ENCODE peak calls at places on chromosomes 3 and 15, in seven cellular contexts. S is psoas muscle, C is heart right ventricle, D is Caco-2, T is spleen, F is breast epithelium, M is transverse colon. V is an unnamed sample.

GRCh38 chr15:69145694-69146492 is 14.5 kb upstream of the GLCE start:
- DNase-seq in S (no peak), C (no peak), D (no peak), T (no peak), F (no peak), M (no peak), V (no peak)

GRCh38 chr3:4038351-4038750 is 239.1 kb downstream of the LRRN1 start:
- DNase-seq in S (no peak), C (no peak), D (no peak), T (no peak), F (no peak), M (no peak), V (no peak)

GRCh38 chr15:59170295-59170881 is 36.3 kb upstream of the LDHAL6B start:
- DNase-seq in S (peak; percentile 58), C (peak; percentile 14), D (no peak), T (peak; percentile 79), F (peak; percentile 89), M (peak; percentile 37), V (peak; percentile 28)

GRCh38 chr3:17136251-17136721 is 251.5 kb downstream of the PLCL2 start:
- DNase-seq in S (peak; percentile 35), C (no peak), D (no peak), T (no peak), F (no peak), M (no peak), V (peak; percentile 66)

GRCh38 chr3:129161860-129162271 is 1.0 kb upstream of the ISY1 start:
- DNase-seq in S (peak; percentile 66), C (no peak), D (peak; percentile 46), T (peak; percentile 79), F (no peak), M (no peak), V (no peak)

GRCh38 chr3:87173776-87174175 is 53.3 kb upstream of the CHMP2B start:
- DNase-seq in S (no peak), C (no peak), D (no peak), T (no peak), F (no peak), M (no peak), V (no peak)

GRCh38 chr3:23004971-23005370 is 198.2 kb upstream of the UBE2E2 start:
- DNase-seq in S (no peak), C (no peak), D (no peak), T (no peak), F (no peak), M (no peak), V (no peak)

GRCh38 chr3:107704477-107704876 is 181.7 kb downstream of the BBX start:
- DNase-seq in S (no peak), C (no peak), D (no peak), T (no peak), F (no peak), M (no peak), V (no peak)

GRCh38 chr3:178562143-178562868 is 26.1 kb downstream of the KCNMB2 start:
- DNase-seq in S (no peak), C (peak; percentile 21), D (no peak), T (no peak), F (no peak), M (no peak), V (no peak)

GRCh38 chr3:160163259-160163878 is 61.9 kb upstream of the C3orf80 start:
- DNase-seq in S (no peak), C (no peak), D (no peak), T (no peak), F (no peak), M (no peak), V (no peak)

GRCh38 chr3:124663690-124664089 is 66.6 kb upstream of the UMPS start:
- DNase-seq in S (no peak), C (no peak), D (no peak), T (no peak), F (no peak), M (no peak), V (no peak)

GRCh38 chr3:161096771-161097367 is 8.3 kb downstream of the B3GALNT1 start:
- DNase-seq in S (no peak), C (no peak), D (peak; percentile 45), T (no peak), F (no peak), M (no peak), V (no peak)

GRCh38 chr15:67063689-67064606 is 1.5 kb upstream of the SMAD3 start:
- DNase-seq in S (peak; percentile 67), C (peak; percentile 32), D (peak; percentile 92), T (no peak), F (no peak), M (peak; percentile 61), V (peak; percentile 55)

GRCh38 chr3:135325096-135325495 is 530.0 kb downstream of the EPHB1 start:
- DNase-seq in S (no peak), C (no peak), D (no peak), T (no peak), F (no peak), M (peak; percentile 10), V (no peak)

GRCh38 chr3:35486295-35486694 is 153.0 kb upstream of the ARPP21 start:
- DNase-seq in S (no peak), C (no peak), D (no peak), T (no peak), F (no peak), M (no peak), V (no peak)

GRCh38 chr15:86595741-86596140 is 516.1 kb downstream of the AGBL1 start:
- DNase-seq in S (no peak), C (no peak), D (no peak), T (no peak), F (no peak), M (no peak), V (no peak)

GRCh38 chr15:98981851-98982722 is 25.5 kb downstream of the PGPEP1L start:
- DNase-seq in S (no peak), C (no peak), D (no peak), T (no peak), F (no peak), M (no peak), V (no peak)

GRCh38 chr3:16609927-16610580 is 4.8 kb upstream of the DAZL start:
- DNase-seq in S (no peak), C (no peak), D (no peak), T (no peak), F (no peak), M (no peak), V (no peak)

GRCh38 chr3:170520996-170521395 is 64.9 kb downstream of the SLC7A14 start:
- DNase-seq in S (no peak), C (no peak), D (no peak), T (no peak), F (no peak), M (no peak), V (no peak)

GRCh38 chr3:154904328-154904727 is 175.8 kb upstream of the MME start:
- DNase-seq in S (no peak), C (no peak), D (no peak), T (no peak), F (no peak), M (no peak), V (no peak)

GRCh38 chr3:120425877-120426276 is 24.9 kb downstream of the FSTL1 start:
- DNase-seq in S (no peak), C (no peak), D (no peak), T (no peak), F (no peak), M (no peak), V (no peak)

GRCh38 chr3:196274585-196274984 is 12.9 kb downstream of the PCYT1A start:
- DNase-seq in S (no peak), C (no peak), D (no peak), T (no peak), F (no peak), M (no peak), V (no peak)

GRCh38 chr3:46193436-46193835 is 14.7 kb downstream of the CCR1 start:
- DNase-seq in S (no peak), C (no peak), D (no peak), T (no peak), F (no peak), M (no peak), V (no peak)

GRCh38 chr3:34382859-34383258 is 584.4 kb downstream of the PDCD6IP start:
- DNase-seq in S (no peak), C (no peak), D (no peak), T (no peak), F (no peak), M (no peak), V (no peak)

GRCh38 chr3:66178206-66178605 is 42.6 kb upstream of the SLC25A26 start:
- DNase-seq in S (no peak), C (no peak), D (no peak), T (no peak), F (no peak), M (no peak), V (no peak)

GRCh38 chr3:183626877-183627594 is 8.4 kb upstream of the KLHL24 start:
- DNase-seq in S (peak; percentile 82), C (peak; percentile 61), D (no peak), T (no peak), F (no peak), M (no peak), V (no peak)

GRCh38 chr3:134852893-134853351 is 57.9 kb downstream of the EPHB1 start:
- DNase-seq in S (no peak), C (no peak), D (no peak), T (peak; percentile 81), F (no peak), M (peak; percentile 16), V (no peak)

GRCh38 chr3:187287231-187287630 is 4.3 kb downstream of the MASP1 start:
- DNase-seq in S (no peak), C (no peak), D (no peak), T (no peak), F (no peak), M (no peak), V (no peak)

GRCh38 chr3:140298043-140298442 is 363.1 kb downstream of the CLSTN2 start:
- DNase-seq in S (no peak), C (no peak), D (no peak), T (no peak), F (no peak), M (no peak), V (no peak)
- TF ChIP-seq CTCF in S (no peak), C (no peak), D (no peak), T (no peak), F (no peak), M (no peak), V (no peak)

GRCh38 chr15:25170113-25170731 is 215.4 kb downstream of the SNRPN start:
- DNase-seq in S (peak; percentile 41), C (peak; percentile 8), D (peak; percentile 27), T (peak; percentile 65), F (peak; percentile 44), M (no peak), V (peak; percentile 21)
- H3K9me3 ChIP-seq in S (peaks cover 17% of the 10 kb centered on the region), C (no peaks in the 10 kb centered on the region), D (peaks cover 48% of the 10 kb centered on the region), T (peaks cover 68% of the 10 kb centered on the region), F (peaks cover 59% of the 10 kb centered on the region), M (peaks cover 25% of the 10 kb centered on the region), V (no peaks in the 10 kb centered on the region)

GRCh38 chr3:138434276-138434874 is at the start of gene ESYT3:
- DNase-seq in S (peak; percentile 83), C (peak; percentile 69), D (peak; percentile 94), T (no peak), F (peak; percentile 62), M (peak; percentile 78), V (peak; percentile 46)
- TF ChIP-seq CTCF in S (no peak), C (no peak), D (no peak), T (no peak), F (no peak), M (no peak), V (no peak)

GRCh38 chr3:1292571-1292970 is 199.7 kb downstream of the CNTN6 start:
- DNase-seq in S (no peak), C (no peak), D (no peak), T (no peak), F (no peak), M (no peak), V (no peak)
- H3K9me3 ChIP-seq in S (no peaks in the 10 kb centered on the region), C (no peaks in the 10 kb centered on the region), D (no peaks in the 10 kb centered on the region), T (peaks cover 10% of the 10 kb centered on the region), F (no peaks in the 10 kb centered on the region), M (no peaks in the 10 kb centered on the region), V (no peaks in the 10 kb centered on the region)

GRCh38 chr3:100953103-100953502 is 40.1 kb downstream of the ABI3BP start:
- DNase-seq in S (no peak), C (no peak), D (no peak), T (no peak), F (no peak), M (no peak), V (no peak)
- TF ChIP-seq CTCF in S (no peak), C (no peak), D (no peak), T (no peak), F (no peak), M (no peak), V (no peak)

V was measured in ovary.